ENCODE peak calls at places on chromosome 1, in nine cellular contexts. One of them, this sample, is unnamed.

GRCh38 chr1:86119214-86119764 is 37.3 kb downstream of the COL24A1 start:
- DNase-seq in dorsolateral prefrontal cortex: no peak
- DNase-seq in left ventricle myocardium inferior: no peak
- DNase-seq in NCI-H526 treated with DMSO at 0.1 percent for 48 hours: no peak
- DNase-seq in HS-27A: no peak
- DNase-seq in activated CD4-positive, alpha-beta T cell treated with anti-CD3 and anti-CD28 coated beads, Interleukin-2, amount 10 ng/mL, durations not matched to agents 7 days and 5 days: no peak
- DNase-seq in non-pigmented ciliary epithelial cell: no peak
- DNase-seq in IMR-90: peak
- DNase-seq in stomach: no peak
- DNase-seq in this sample: no peak

GRCh38 chr1:20266642-20267041 is 24.0 kb upstream of the VWA5B1 start:
- DNase-seq in dorsolateral prefrontal cortex: no peak
- DNase-seq in left ventricle myocardium inferior: no peak
- DNase-seq in NCI-H526 treated with DMSO at 0.1 percent for 48 hours: no peak
- DNase-seq in HS-27A: no peak
- DNase-seq in activated CD4-positive, alpha-beta T cell treated with anti-CD3 and anti-CD28 coated beads, Interleukin-2, amount 10 ng/mL, durations not matched to agents 7 days and 5 days: no peak
- DNase-seq in non-pigmented ciliary epithelial cell: no peak
- DNase-seq in IMR-90: no peak
- DNase-seq in stomach: no peak
- DNase-seq in this sample: no peak

GRCh38 chr1:218164111-218164929 is 120.8 kb upstream of the RRP15 start:
- DNase-seq in dorsolateral prefrontal cortex: no peak
- DNase-seq in left ventricle myocardium inferior: peak
- DNase-seq in NCI-H526 treated with DMSO at 0.1 percent for 48 hours: peak
- DNase-seq in HS-27A: no peak
- DNase-seq in activated CD4-positive, alpha-beta T cell treated with anti-CD3 and anti-CD28 coated beads, Interleukin-2, amount 10 ng/mL, durations not matched to agents 7 days and 5 days: no peak
- DNase-seq in non-pigmented ciliary epithelial cell: peak
- DNase-seq in IMR-90: peak
- DNase-seq in stomach: no peak
- DNase-seq in this sample: peak

GRCh38 chr1:94803517-94804441 is 16.4 kb upstream of the SLC44A3 start:
- DNase-seq in dorsolateral prefrontal cortex: peak
- DNase-seq in left ventricle myocardium inferior: no peak
- DNase-seq in NCI-H526 treated with DMSO at 0.1 percent for 48 hours: no peak
- DNase-seq in HS-27A: no peak
- DNase-seq in activated CD4-positive, alpha-beta T cell treated with anti-CD3 and anti-CD28 coated beads, Interleukin-2, amount 10 ng/mL, durations not matched to agents 7 days and 5 days: no peak
- DNase-seq in non-pigmented ciliary epithelial cell: no peak
- DNase-seq in IMR-90: peak
- DNase-seq in stomach: no peak
- DNase-seq in this sample: peak

GRCh38 chr1:41280189-41281032 is 38.3 kb upstream of the SCMH1 start:
- DNase-seq in dorsolateral prefrontal cortex: no peak
- DNase-seq in left ventricle myocardium inferior: no peak
- DNase-seq in NCI-H526 treated with DMSO at 0.1 percent for 48 hours: no peak
- DNase-seq in HS-27A: no peak
- DNase-seq in activated CD4-positive, alpha-beta T cell treated with anti-CD3 and anti-CD28 coated beads, Interleukin-2, amount 10 ng/mL, durations not matched to agents 7 days and 5 days: no peak
- DNase-seq in non-pigmented ciliary epithelial cell: no peak
- DNase-seq in IMR-90: no peak
- DNase-seq in stomach: no peak
- DNase-seq in this sample: no peak

GRCh38 chr1:150106331-150106730 is 38.8 kb downstream of the VPS45 start:
- DNase-seq in dorsolateral prefrontal cortex: no peak
- DNase-seq in left ventricle myocardium inferior: no peak
- DNase-seq in NCI-H526 treated with DMSO at 0.1 percent for 48 hours: peak
- DNase-seq in HS-27A: no peak
- DNase-seq in activated CD4-positive, alpha-beta T cell treated with anti-CD3 and anti-CD28 coated beads, Interleukin-2, amount 10 ng/mL, durations not matched to agents 7 days and 5 days: peak
- DNase-seq in non-pigmented ciliary epithelial cell: peak
- DNase-seq in IMR-90: peak
- DNase-seq in stomach: no peak
- DNase-seq in this sample: no peak

GRCh38 chr1:45543599-45544417 is 6.8 kb upstream of the AKR1A1 start:
- DNase-seq in dorsolateral prefrontal cortex: peak
- DNase-seq in left ventricle myocardium inferior: peak
- DNase-seq in NCI-H526 treated with DMSO at 0.1 percent for 48 hours: no peak
- DNase-seq in HS-27A: no peak
- DNase-seq in activated CD4-positive, alpha-beta T cell treated with anti-CD3 and anti-CD28 coated beads, Interleukin-2, amount 10 ng/mL, durations not matched to agents 7 days and 5 days: peak
- DNase-seq in non-pigmented ciliary epithelial cell: no peak
- DNase-seq in IMR-90: no peak
- DNase-seq in stomach: peak
- DNase-seq in this sample: peak

GRCh38 chr1:172134087-172134731 is 286.3 kb upstream of the C1orf105 start:
- DNase-seq in dorsolateral prefrontal cortex: no peak
- DNase-seq in left ventricle myocardium inferior: no peak
- DNase-seq in NCI-H526 treated with DMSO at 0.1 percent for 48 hours: no peak
- DNase-seq in HS-27A: no peak
- DNase-seq in activated CD4-positive, alpha-beta T cell treated with anti-CD3 and anti-CD28 coated beads, Interleukin-2, amount 10 ng/mL, durations not matched to agents 7 days and 5 days: no peak
- DNase-seq in non-pigmented ciliary epithelial cell: no peak
- DNase-seq in IMR-90: peak
- DNase-seq in stomach: no peak
- DNase-seq in this sample: no peak

GRCh38 chr1:161159915-161160248 is 582 bp downstream of the USP21 start:
- DNase-seq in dorsolateral prefrontal cortex: no peak
- DNase-seq in left ventricle myocardium inferior: no peak
- DNase-seq in NCI-H526 treated with DMSO at 0.1 percent for 48 hours: no peak
- DNase-seq in HS-27A: no peak
- DNase-seq in activated CD4-positive, alpha-beta T cell treated with anti-CD3 and anti-CD28 coated beads, Interleukin-2, amount 10 ng/mL, durations not matched to agents 7 days and 5 days: no peak
- DNase-seq in non-pigmented ciliary epithelial cell: no peak
- DNase-seq in IMR-90: no peak
- DNase-seq in stomach: no peak
- DNase-seq in this sample: no peak